ENCODE peak calls at places on chromosomes 5 and 9, in four cellular contexts. P is nucleus accumbens, L is KBM-7, Z is right lobe of liver. K is an unnamed sample.

GRCh38 chr5:138000102-138000723 is 32.7 kb downstream of the FAM13B start:
- DNase-seq in P (no peak), L (no peak), Z (no peak), K (no peak)

GRCh38 chr5:104754311-104754995 is 1191.9 kb upstream of the NUDT12 start:
- DNase-seq in Z (no peak), L (no peak), P (no peak), K (no peak)

GRCh38 chr9:106864533-106865143 is 1.7 kb downstream of the ZNF462 start:
- DNase-seq in P (no peak), L (peak), Z (no peak), K (no peak)

GRCh38 chr9:133113163-133113927 is 7.7 kb downstream of the RALGDS start:
- DNase-seq in P (no peak), Z (peak), L (no peak), K (no peak)

GRCh38 chr5:148416921-148417320 is 33.2 kb downstream of the FBXO38 start:
- DNase-seq in L (no peak), Z (no peak), P (no peak), K (no peak)

GRCh38 chr5:123116063-123116462 is 27.0 kb downstream of the PRDM6 start:
- DNase-seq in Z (no peak), L (peak), P (no peak), K (no peak)

GRCh38 chr5:78530342-78531096 is 118.1 kb downstream of the LHFPL2 start:
- DNase-seq in P (no peak), Z (no peak), L (no peak), K (no peak)

GRCh38 chr5:14060218-14060617 is 82.9 kb upstream of the TRIO start:
- DNase-seq in P (no peak), Z (no peak), L (no peak), K (no peak)

GRCh38 chr5:168833936-168834335 is 254.8 kb upstream of the PANK3 start:
- DNase-seq in L (no peak), Z (no peak), P (no peak), K (no peak)

K was measured in thoracic aorta.